ENCODE peak calls at places on chromosomes 1 and 21, in eight cellular contexts. D is B cell; Y is GM04504; L is frontal cortex; S is GF-D8; K is bronchial epithelial cell; M is cerebellum; R is activated gamma-delta T cell treated with anti-CD3 and anti-CD28 coated beads, Interleukin-2, amount 50 U/mL, for 16 hours. C is an unnamed sample.

GRCh38 chr1:33032126-33032869 is 4.4 kb downstream of the AK2 start:
- DNase-seq in D (no peak), Y (no peak), L (no peak), S (peak), K (no peak), M (no peak), R (no peak), C (no peak)

GRCh38 chr1:16719571-16720402 is 20.5 kb upstream of the RNU1-4 start:
- DNase-seq in D (no peak), Y (no peak), L (no peak), S (no peak), K (no peak), M (no peak), R (no peak), C (no peak)

GRCh38 chr1:31476891-31477846 is 64.2 kb downstream of the SERINC2 start:
- DNase-seq in D (no peak), Y (no peak), L (no peak), S (peak), K (peak), M (no peak), R (no peak), C (no peak)

GRCh38 chr1:224106568-224107281 is 7.2 kb upstream of the FBXO28 start:
- DNase-seq in D (peak), Y (no peak), L (no peak), S (peak), K (peak), M (no peak), R (no peak), C (no peak)

GRCh38 chr1:3625151-3625907 is 514 bp downstream of the TPRG1L start:
- DNase-seq in D (peak), Y (no peak), L (peak), S (no peak), K (peak), M (peak), R (peak), C (peak)

GRCh38 chr1:58764294-58764978 is 19.4 kb downstream of the JUN start:
- DNase-seq in D (no peak), Y (no peak), L (no peak), S (no peak), K (peak), M (no peak), R (no peak), C (no peak)

GRCh38 chr1:109398343-109399225 is 866 bp upstream of the SORT1 start:
- DNase-seq in D (peak), Y (no peak), L (no peak), S (no peak), K (peak), M (no peak), R (no peak), C (no peak)

GRCh38 chr1:81414417-81415087 is 386.2 kb upstream of the ADGRL2 start:
- DNase-seq in D (peak), Y (no peak), L (peak), S (no peak), K (peak), M (no peak), R (no peak), C (no peak)

GRCh38 chr1:119737040-119737682 is 25.4 kb downstream of the PHGDH start:
- DNase-seq in D (no peak), Y (no peak), L (no peak), S (no peak), K (no peak), M (no peak), R (no peak), C (no peak)

GRCh38 chr1:223153177-223154119 is 10.4 kb upstream of the TLR5 start:
- DNase-seq in D (no peak), Y (no peak), L (no peak), S (no peak), K (no peak), M (no peak), R (no peak), C (no peak)

GRCh38 chr21:30986966-30987365 is 51.3 kb downstream of the KRTAP19-8 start:
- DNase-seq in D (no peak), Y (no peak), L (no peak), S (no peak), K (no peak), M (no peak), R (no peak), C (no peak)

GRCh38 chr1:66521736-66522365 is 12.1 kb upstream of the SGIP1 start:
- DNase-seq in D (no peak), Y (peak), L (no peak), S (no peak), K (peak), M (no peak), R (no peak), C (no peak)

GRCh38 chr1:234752927-234753326 is 142.9 kb upstream of the IRF2BP2 start:
- DNase-seq in D (no peak), Y (no peak), L (no peak), S (no peak), K (no peak), M (no peak), R (no peak), C (no peak)

GRCh38 chr1:55463814-55464445 is 248.8 kb upstream of the USP24 start:
- DNase-seq in D (no peak), Y (no peak), L (no peak), S (no peak), K (no peak), M (no peak), R (no peak), C (no peak)

GRCh38 chr1:116352349-116352813 is 20.7 kb upstream of the ATP1A1 start:
- DNase-seq in D (no peak), Y (no peak), L (no peak), S (no peak), K (no peak), M (no peak), R (no peak), C (peak)

GRCh38 chr1:64328195-64328594 is 124.8 kb downstream of the UBE2U start:
- DNase-seq in D (no peak), Y (no peak), L (no peak), S (no peak), K (no peak), M (no peak), R (no peak), C (no peak)

GRCh38 chr21:33993286-33994231 is 78.0 kb upstream of the ATP5PO start:
- DNase-seq in D (peak), Y (no peak), L (no peak), S (peak), K (no peak), M (no peak), R (no peak), C (no peak)

GRCh38 chr21:42456457-42456856 is 39.6 kb downstream of the RSPH1 start:
- DNase-seq in D (no peak), Y (no peak), L (no peak), S (no peak), K (peak), M (no peak), R (peak), C (peak)

GRCh38 chr1:8858112-8858668 is 20.3 kb downstream of the ENO1 start:
- DNase-seq in D (no peak), Y (no peak), L (no peak), S (peak), K (peak), M (no peak), R (no peak), C (no peak)

GRCh38 chr1:183830389-183830788 is 25.5 kb downstream of the RGL1 start:
- DNase-seq in D (no peak), Y (no peak), L (no peak), S (no peak), K (no peak), M (no peak), R (no peak), C (no peak)

GRCh38 chr1:158984386-158984785 is 25.3 kb upstream of the IFI16 start:
- DNase-seq in D (no peak), Y (no peak), L (no peak), S (no peak), K (no peak), M (no peak), R (no peak), C (no peak)

GRCh38 chr1:8720347-8720746 is 97.1 kb downstream of the RERE start:
- DNase-seq in D (no peak), Y (no peak), L (no peak), S (no peak), K (no peak), M (no peak), R (no peak), C (no peak)

GRCh38 chr21:43330306-43330881 is 96.5 kb downstream of the SIK1 start:
- DNase-seq in D (no peak), Y (no peak), L (no peak), S (no peak), K (no peak), M (no peak), R (no peak), C (no peak)

GRCh38 chr1:41151846-41152245 is 90.3 kb downstream of the SCMH1 start:
- DNase-seq in D (no peak), Y (no peak), L (no peak), S (no peak), K (no peak), M (no peak), R (no peak), C (no peak)

GRCh38 chr1:180912801-180913616 is at the start of gene KIAA1614:
- DNase-seq in D (no peak), Y (peak), L (peak), S (no peak), K (no peak), M (peak), R (no peak), C (no peak)

GRCh38 chr1:153921080-153921802 is 1.5 kb downstream of the GATAD2B start:
- DNase-seq in D (no peak), Y (no peak), L (peak), S (no peak), K (no peak), M (no peak), R (no peak), C (no peak)

GRCh38 chr1:24463756-24464377 is 38.8 kb upstream of the RCAN3 start:
- DNase-seq in D (no peak), Y (no peak), L (no peak), S (no peak), K (no peak), M (peak), R (no peak), C (no peak)

GRCh38 chr1:233909195-233909594 is 4.7 kb downstream of the SLC35F3 start:
- DNase-seq in D (no peak), Y (no peak), L (no peak), S (no peak), K (peak), M (no peak), R (no peak), C (no peak)

GRCh38 chr1:233714631-233715217 is 100.8 kb downstream of the KCNK1 start:
- DNase-seq in D (no peak), Y (no peak), L (no peak), S (no peak), K (no peak), M (peak), R (no peak), C (no peak)

GRCh38 chr1:165828103-165828558 is 717 bp downstream of the UCK2 start:
- DNase-seq in D (peak), Y (no peak), L (no peak), S (peak), K (no peak), M (peak), R (peak), C (peak)